ENCODE peak calls at places on chromosomes 5 and 9, in four cellular contexts. I is HepG2, W is WTC11, A is K562. E is an unnamed sample.

GRCh38 chr5:58458851-58459275 is 1.0 kb downstream of the PLK2 start:
- DNase-seq in I (peak), W (no peak), A (no peak), E (peak)

GRCh38 chr5:125835293-125836172 is 587.7 kb upstream of the GRAMD2B start:
- DNase-seq in I (peak), W (peak), A (no peak), E (peak)

GRCh38 chr9:29289365-29289764 is 1716.1 kb upstream of the C9orf72 start:
- DNase-seq in I (no peak), W (no peak), A (no peak), E (no peak)

GRCh38 chr5:68711311-68712200 is 382.3 kb upstream of the SLC30A5 start:
- DNase-seq in I (no peak), W (no peak), A (no peak), E (no peak)

GRCh38 chr9:92141144-92142129 is 26.2 kb upstream of the SPTLC1 start:
- DNase-seq in I (no peak), W (peak), A (peak), E (peak)

GRCh38 chr5:7850533-7851239 is at the start of gene CFAP90:
- DNase-seq in I (peak), W (peak), A (no peak), E (peak)

GRCh38 chr9:91078041-91078441 is 276.4 kb downstream of the SYK start:
- DNase-seq in I (no peak), W (no peak), A (no peak), E (no peak)

GRCh38 chr5:89313804-89314588 is 431.0 kb upstream of the MEF2C start:
- DNase-seq in I (no peak), W (no peak), A (peak), E (no peak)

GRCh38 chr5:105735704-105736103 is 1935.0 kb downstream of the EFNA5 start:
- DNase-seq in I (no peak), W (no peak), A (no peak), E (no peak)

GRCh38 chr9:117276444-117276843 is 138.4 kb downstream of the ASTN2 start:
- DNase-seq in I (no peak), W (no peak), A (no peak), E (peak)
- TF ChIP-seq FOXJ3 in I (no peak), W (no peak), A (no peak), E (peak)

GRCh38 chr9:88090151-88090581 is 48.1 kb downstream of the SPATA31C2 start:
- DNase-seq in I (no peak), W (no peak), A (no peak), E (no peak)
- TF ChIP-seq FOXJ3 in I (no peak), W (no peak), A (no peak), E (no peak)

DNA sequence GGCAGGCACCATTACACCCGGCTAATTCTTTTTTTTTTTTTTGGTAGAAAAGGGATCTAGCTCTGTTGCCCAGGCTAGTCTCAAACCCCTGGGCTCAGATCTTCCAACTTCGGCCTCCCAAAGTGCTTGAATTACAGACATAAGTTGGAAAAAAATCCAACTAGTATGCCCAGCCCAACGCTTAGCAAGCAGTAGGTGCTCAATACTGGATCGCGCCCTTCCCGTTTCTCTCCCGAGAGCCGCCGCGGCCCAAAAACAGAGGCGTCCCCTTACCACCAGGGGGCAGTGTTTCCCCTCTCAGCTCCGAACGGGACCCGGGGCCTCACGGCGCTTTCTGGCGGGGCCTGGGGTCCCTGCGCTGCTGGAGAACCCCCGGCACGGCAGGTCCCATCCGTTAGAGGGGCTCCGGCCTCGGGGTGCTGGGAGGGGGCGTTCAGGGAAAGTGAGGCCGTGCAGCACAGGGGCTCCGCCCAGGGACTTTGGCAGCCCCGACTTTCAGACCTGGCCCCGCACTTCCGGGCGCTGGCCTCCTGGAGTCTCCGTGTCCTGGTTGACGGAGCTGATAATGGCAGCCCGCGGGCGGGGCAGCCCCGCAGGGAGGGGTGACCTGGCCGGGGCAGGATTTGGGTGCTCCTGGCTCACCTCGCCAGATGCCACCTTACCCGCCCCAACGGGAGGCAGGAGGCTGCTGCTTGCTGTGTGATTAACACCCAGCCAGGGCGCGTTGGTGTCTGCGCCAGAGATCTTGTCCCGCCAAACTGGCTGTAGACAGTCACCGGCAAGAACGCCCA is 15.2 kb downstream of the PTGES start:
- DNase-seq in I (peak), W (peak), A (peak), E (peak)
- TF ChIP-seq FOXJ3 in I (no peak), W (no peak), A (no peak), E (no peak)

GRCh38 chr5:157761690-157762611 is 18.4 kb downstream of the LSM11 start:
- DNase-seq in I (peak), W (no peak), A (peak), E (peak)
- TF ChIP-seq FOXJ3 in I (no peak), W (no peak), A (no peak), E (no peak)

DNA sequence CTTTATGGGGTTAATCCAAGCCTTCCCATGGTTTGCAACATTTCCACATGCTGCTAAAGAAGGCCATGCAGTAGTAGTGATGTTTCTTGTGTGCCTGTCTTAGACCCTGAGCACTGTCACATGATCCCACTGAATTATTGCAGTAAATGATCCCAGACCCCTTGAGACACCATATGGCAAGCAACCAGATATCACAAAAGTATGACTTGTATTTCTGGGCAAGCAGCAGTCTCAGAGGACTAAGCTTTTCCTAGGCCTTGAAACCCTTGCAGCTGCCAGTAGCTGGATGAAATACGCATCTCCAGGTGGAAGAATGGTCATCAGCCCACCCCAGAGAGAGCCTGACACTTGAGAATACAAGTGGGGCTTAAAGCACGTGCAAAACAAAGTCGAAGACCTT is 41.8 kb downstream of the CDO1 start:
- DNase-seq in I (no peak), W (no peak), A (no peak), E (no peak)
- TF ChIP-seq FOXJ3 in I (no peak), W (no peak), A (no peak), E (no peak)